ENCODE peak calls at places on chromosomes 5 and 9, in five cellular contexts. N is IMR-90, K is A549, A is endothelial cell, G is cerebellum. Z is an unnamed sample.
A peak's percentile ranks its signal among the peaks of the same experiment; 100 is the strongest.

GRCh38 chr5:137605377-137605776 is 106.3 kb upstream of the SPOCK1 start:
- DNase-seq in N (no peak), K (no peak), A (no peak), G (peak; percentile 85), Z (no peak)

GRCh38 chr5:172534229-172535169 is 80.2 kb upstream of the SH3PXD2B start:
- DNase-seq in N (no peak), G (no peak), A (no peak), K (no peak), Z (no peak)

GRCh38 chr5:36416605-36417004 is 114.9 kb upstream of the RANBP3L start:
- DNase-seq in N (no peak), A (no peak), G (no peak), K (no peak), Z (no peak)

GRCh38 chr5:124436294-124436693 is 310.1 kb downstream of the ZNF608 start:
- DNase-seq in K (no peak), A (no peak), N (peak; percentile 75), G (no peak), Z (no peak)

GRCh38 chr9:22389271-22389670 is 57.4 kb upstream of the DMRTA1 start:
- DNase-seq in N (no peak), A (no peak), K (no peak), G (no peak), Z (no peak)

GRCh38 chr5:110048508-110048907 is 358.8 kb downstream of the MAN2A1 start:
- DNase-seq in N (no peak), K (no peak), G (no peak), A (no peak), Z (no peak)

GRCh38 chr5:146645382-146645781 is 129.4 kb upstream of the GPR151 start:
- DNase-seq in G (no peak), A (no peak), N (no peak), K (no peak), Z (no peak)

GRCh38 chr5:68661237-68661636 is 432.6 kb upstream of the SLC30A5 start:
- DNase-seq in N (peak; percentile 22), A (peak; percentile 29), K (peak; percentile 13), G (no peak), Z (peak; percentile 3)

GRCh38 chr9:127847155-127847463 is 7.3 kb downstream of the ENG start:
- DNase-seq in N (no peak), A (no peak), K (no peak), G (no peak), Z (no peak)

GRCh38 chr5:158843305-158843704 is 256.4 kb downstream of the EBF1 start:
- DNase-seq in K (no peak), A (no peak), G (peak; percentile 85), N (no peak), Z (no peak)

GRCh38 chr9:135810806-135811575 is 96.4 kb downstream of the CAMSAP1 start:
- DNase-seq in A (no peak), K (no peak), G (no peak), N (no peak), Z (no peak)

GRCh38 chr9:124122813-124123462 is 111.4 kb downstream of the LHX2 start:
- DNase-seq in A (no peak), N (peak; percentile 43), G (no peak), K (no peak), Z (no peak)

GRCh38 chr9:7370378-7370777 is 429.2 kb downstream of the DMAC1 start:
- DNase-seq in A (no peak), K (no peak), N (no peak), G (no peak), Z (peak; percentile 25)